ENCODE peak calls at places on chromosome 13, in six cellular contexts. One of them, this sample, is unnamed. For H3K4me1, the result is how much of the 10 kb centered on the place peaks cover.

GRCh38 chr13:48233886-48234488 is 981 bp downstream of the ITM2B start:
- DNase-seq in stomach: no peak
- DNase-seq in OCI-LY7: no peak
- DNase-seq in right cardiac atrium: no peak
- DNase-seq in naive thymus-derived CD4-positive, alpha-beta T cell: no peak
- DNase-seq in cardiac muscle cell: no peak
- DNase-seq in this sample: no peak

GRCh38 chr13:99417821-99418662 is 83.2 kb upstream of the TM9SF2 start:
- DNase-seq in stomach: peak
- DNase-seq in OCI-LY7: no peak
- DNase-seq in right cardiac atrium: no peak
- DNase-seq in naive thymus-derived CD4-positive, alpha-beta T cell: no peak
- DNase-seq in cardiac muscle cell: no peak
- DNase-seq in this sample: no peak

GRCh38 chr13:34867590-34867989 is 74.5 kb upstream of the NBEA start:
- DNase-seq in stomach: no peak
- DNase-seq in OCI-LY7: no peak
- DNase-seq in right cardiac atrium: no peak
- DNase-seq in naive thymus-derived CD4-positive, alpha-beta T cell: no peak
- DNase-seq in cardiac muscle cell: no peak
- DNase-seq in this sample: no peak

GRCh38 chr13:75326173-75327131 is 155.5 kb downstream of the TBC1D4 start:
- DNase-seq in stomach: no peak
- DNase-seq in OCI-LY7: no peak
- DNase-seq in right cardiac atrium: peak
- DNase-seq in naive thymus-derived CD4-positive, alpha-beta T cell: peak
- DNase-seq in cardiac muscle cell: no peak
- DNase-seq in this sample: peak

GRCh38 chr13:104534847-104535246 is 1468.6 kb upstream of the SLC10A2 start:
- DNase-seq in stomach: no peak
- DNase-seq in OCI-LY7: peak
- DNase-seq in right cardiac atrium: no peak
- DNase-seq in naive thymus-derived CD4-positive, alpha-beta T cell: no peak
- DNase-seq in cardiac muscle cell: no peak
- DNase-seq in this sample: no peak

GRCh38 chr13:23699271-23699670 is 129.1 kb downstream of the TNFRSF19 start:
- DNase-seq in stomach: no peak
- DNase-seq in OCI-LY7: no peak
- DNase-seq in right cardiac atrium: no peak
- DNase-seq in naive thymus-derived CD4-positive, alpha-beta T cell: no peak
- DNase-seq in cardiac muscle cell: no peak
- DNase-seq in this sample: no peak

GRCh38 chr13:25095862-25096453 is at the start of gene PABPC3:
- DNase-seq in stomach: no peak
- DNase-seq in OCI-LY7: no peak
- DNase-seq in right cardiac atrium: no peak
- DNase-seq in naive thymus-derived CD4-positive, alpha-beta T cell: no peak
- DNase-seq in cardiac muscle cell: no peak
- DNase-seq in this sample: no peak

GRCh38 chr13:102631198-102631597 is 34.4 kb downstream of the TPP2 start:
- DNase-seq in stomach: no peak
- DNase-seq in OCI-LY7: no peak
- DNase-seq in right cardiac atrium: no peak
- DNase-seq in naive thymus-derived CD4-positive, alpha-beta T cell: no peak
- DNase-seq in cardiac muscle cell: no peak
- DNase-seq in this sample: no peak

GRCh38 chr13:51601601-51602348 is 17.5 kb downstream of the WDFY2 start:
- DNase-seq in stomach: no peak
- DNase-seq in OCI-LY7: no peak
- DNase-seq in right cardiac atrium: no peak
- DNase-seq in naive thymus-derived CD4-positive, alpha-beta T cell: no peak
- DNase-seq in cardiac muscle cell: no peak
- DNase-seq in this sample: no peak

GRCh38 chr13:39224841-39225240 is 186.6 kb downstream of the NHLRC3 start:
- DNase-seq in stomach: no peak
- DNase-seq in OCI-LY7: no peak
- DNase-seq in right cardiac atrium: no peak
- DNase-seq in naive thymus-derived CD4-positive, alpha-beta T cell: no peak
- DNase-seq in cardiac muscle cell: no peak
- DNase-seq in this sample: no peak

GRCh38 chr13:96091164-96091931 is 1.4 kb downstream of the HS6ST3 start:
- DNase-seq in stomach: peak
- DNase-seq in OCI-LY7: no peak
- DNase-seq in right cardiac atrium: peak
- DNase-seq in naive thymus-derived CD4-positive, alpha-beta T cell: no peak
- DNase-seq in cardiac muscle cell: peak
- DNase-seq in this sample: no peak

GRCh38 chr13:41864658-41865057 is 96.3 kb downstream of the VWA8 start:
- DNase-seq in stomach: no peak
- DNase-seq in OCI-LY7: no peak
- DNase-seq in right cardiac atrium: no peak
- DNase-seq in naive thymus-derived CD4-positive, alpha-beta T cell: no peak
- DNase-seq in cardiac muscle cell: no peak
- DNase-seq in this sample: no peak

GRCh38 chr13:31903072-31903815 is 128.3 kb upstream of the FRY start:
- DNase-seq in stomach: no peak
- DNase-seq in OCI-LY7: no peak
- DNase-seq in right cardiac atrium: no peak
- DNase-seq in naive thymus-derived CD4-positive, alpha-beta T cell: no peak
- DNase-seq in cardiac muscle cell: no peak
- DNase-seq in this sample: no peak

GRCh38 chr13:91313581-91313980 is 33.9 kb upstream of the MIR17HG start:
- DNase-seq in stomach: no peak
- DNase-seq in OCI-LY7: no peak
- DNase-seq in right cardiac atrium: no peak
- DNase-seq in naive thymus-derived CD4-positive, alpha-beta T cell: no peak
- DNase-seq in cardiac muscle cell: no peak
- DNase-seq in this sample: no peak

GRCh38 chr13:40617801-40618356 is 48.6 kb downstream of the FOXO1 start:
- DNase-seq in stomach: no peak
- DNase-seq in OCI-LY7: no peak
- DNase-seq in right cardiac atrium: no peak
- DNase-seq in naive thymus-derived CD4-positive, alpha-beta T cell: no peak
- DNase-seq in cardiac muscle cell: no peak
- DNase-seq in this sample: no peak
- H3K4me1 ChIP-seq in stomach: half or more
- H3K4me1 ChIP-seq in OCI-LY7: under half
- H3K4me1 ChIP-seq in right cardiac atrium: under half
- H3K4me1 ChIP-seq in naive thymus-derived CD4-positive, alpha-beta T cell: under half
- H3K4me1 ChIP-seq in cardiac muscle cell: under half
- H3K4me1 ChIP-seq in this sample: half or more

DNA sequence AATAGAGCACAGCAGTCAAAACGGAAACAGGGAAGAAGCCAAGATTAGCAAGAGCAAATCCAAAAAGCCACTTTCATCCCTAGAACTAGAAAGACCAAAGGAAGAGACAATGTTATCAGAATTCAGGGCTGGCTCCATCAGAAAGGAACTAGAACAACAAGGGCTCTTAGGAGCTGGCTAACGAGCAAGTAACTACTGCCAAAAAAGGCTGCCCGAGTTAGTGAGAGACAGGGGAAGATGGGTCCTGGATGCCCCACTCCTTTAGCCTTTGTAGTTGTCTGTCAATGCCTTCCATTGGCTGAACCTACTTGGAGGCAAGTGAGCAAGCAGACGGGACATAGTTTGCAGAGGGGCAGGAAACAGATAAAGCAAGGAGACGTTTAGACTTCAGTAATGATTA is 240.4 kb downstream of the KLF12 start:
- DNase-seq in stomach: no peak
- DNase-seq in OCI-LY7: no peak
- DNase-seq in right cardiac atrium: no peak
- DNase-seq in naive thymus-derived CD4-positive, alpha-beta T cell: no peak
- DNase-seq in cardiac muscle cell: no peak
- DNase-seq in this sample: no peak
- H3K27ac ChIP-seq in stomach: no peak
- H3K27ac ChIP-seq in OCI-LY7: no peak
- H3K27ac ChIP-seq in right cardiac atrium: no peak
- H3K27ac ChIP-seq in naive thymus-derived CD4-positive, alpha-beta T cell: no peak
- H3K27ac ChIP-seq in cardiac muscle cell: no peak
- H3K27ac ChIP-seq in this sample: no peak

GRCh38 chr13:100542546-100543156 is 45.9 kb downstream of the GGACT start:
- DNase-seq in stomach: no peak
- DNase-seq in OCI-LY7: peak
- DNase-seq in right cardiac atrium: no peak
- DNase-seq in naive thymus-derived CD4-positive, alpha-beta T cell: peak
- DNase-seq in cardiac muscle cell: no peak
- DNase-seq in this sample: peak

GRCh38 chr13:100543872-100544602 is 44.6 kb downstream of the GGACT start:
- DNase-seq in stomach: no peak
- DNase-seq in OCI-LY7: no peak
- DNase-seq in right cardiac atrium: peak
- DNase-seq in naive thymus-derived CD4-positive, alpha-beta T cell: no peak
- DNase-seq in cardiac muscle cell: no peak
- DNase-seq in this sample: no peak

GRCh38 chr13:100540621-100541020 is 48.0 kb downstream of the GGACT start:
- DNase-seq in stomach: no peak
- DNase-seq in OCI-LY7: no peak
- DNase-seq in right cardiac atrium: no peak
- DNase-seq in naive thymus-derived CD4-positive, alpha-beta T cell: no peak
- DNase-seq in cardiac muscle cell: no peak
- DNase-seq in this sample: no peak

GRCh38 chr13:100544866-100545683 is 43.5 kb downstream of the GGACT start:
- DNase-seq in stomach: peak
- DNase-seq in OCI-LY7: no peak
- DNase-seq in right cardiac atrium: peak
- DNase-seq in naive thymus-derived CD4-positive, alpha-beta T cell: no peak
- DNase-seq in cardiac muscle cell: no peak
- DNase-seq in this sample: no peak

DNA sequence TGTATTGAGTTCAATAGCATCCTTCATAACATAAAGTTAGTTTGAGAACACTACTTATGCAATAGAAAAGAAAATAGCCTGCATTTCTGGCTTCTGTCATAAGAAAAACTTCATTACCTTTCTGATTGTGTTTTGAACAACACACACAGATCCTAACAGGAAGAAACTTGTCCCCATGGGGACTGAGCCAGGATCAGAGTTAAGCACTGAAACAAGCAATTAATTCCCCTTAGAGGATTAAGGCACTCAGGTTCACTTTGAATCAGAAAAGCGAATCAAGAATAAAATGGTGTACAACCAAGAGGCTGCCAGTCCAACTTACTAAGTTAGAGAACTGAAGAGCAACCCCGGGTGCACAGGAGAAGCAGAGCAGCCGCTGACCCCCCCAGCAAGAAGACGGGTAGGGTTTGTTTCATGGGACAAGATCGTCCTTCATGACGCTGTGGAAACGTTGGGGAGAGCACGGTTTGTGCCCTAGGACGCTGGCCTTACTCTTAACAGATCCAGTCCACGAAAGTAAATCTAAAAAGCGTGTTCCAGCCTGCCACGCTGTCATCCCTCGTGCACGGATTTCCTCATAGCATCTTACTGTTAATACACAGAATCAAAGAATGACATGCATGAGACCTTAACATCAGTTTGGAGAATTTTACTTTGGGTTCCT is 46.6 kb downstream of the GGACT start:
- DNase-seq in stomach: no peak
- DNase-seq in OCI-LY7: no peak
- DNase-seq in right cardiac atrium: no peak
- DNase-seq in naive thymus-derived CD4-positive, alpha-beta T cell: no peak
- DNase-seq in cardiac muscle cell: no peak
- DNase-seq in this sample: no peak
- H3K4me1 ChIP-seq in stomach: under half
- H3K4me1 ChIP-seq in OCI-LY7: under half
- H3K4me1 ChIP-seq in right cardiac atrium: under half
- H3K4me1 ChIP-seq in naive thymus-derived CD4-positive, alpha-beta T cell: under half
- H3K4me1 ChIP-seq in cardiac muscle cell: under half
- H3K4me1 ChIP-seq in this sample: under half

GRCh38 chr13:33353210-33353609 is 67.7 kb upstream of the STARD13 start:
- DNase-seq in stomach: no peak
- DNase-seq in OCI-LY7: peak
- DNase-seq in right cardiac atrium: peak
- DNase-seq in naive thymus-derived CD4-positive, alpha-beta T cell: no peak
- DNase-seq in cardiac muscle cell: no peak
- DNase-seq in this sample: no peak

GRCh38 chr13:33351324-33351723 is 65.8 kb upstream of the STARD13 start:
- DNase-seq in stomach: no peak
- DNase-seq in OCI-LY7: no peak
- DNase-seq in right cardiac atrium: no peak
- DNase-seq in naive thymus-derived CD4-positive, alpha-beta T cell: no peak
- DNase-seq in cardiac muscle cell: no peak
- DNase-seq in this sample: no peak

GRCh38 chr13:33353646-33354045 is 68.1 kb upstream of the STARD13 start:
- DNase-seq in stomach: no peak
- DNase-seq in OCI-LY7: no peak
- DNase-seq in right cardiac atrium: no peak
- DNase-seq in naive thymus-derived CD4-positive, alpha-beta T cell: no peak
- DNase-seq in cardiac muscle cell: no peak
- DNase-seq in this sample: no peak

GRCh38 chr13:33352023-33352422 is 66.5 kb upstream of the STARD13 start:
- DNase-seq in stomach: no peak
- DNase-seq in OCI-LY7: no peak
- DNase-seq in right cardiac atrium: no peak
- DNase-seq in naive thymus-derived CD4-positive, alpha-beta T cell: no peak
- DNase-seq in cardiac muscle cell: no peak
- DNase-seq in this sample: no peak

GRCh38 chr13:33352520-33352919 is 67.0 kb upstream of the STARD13 start:
- DNase-seq in stomach: no peak
- DNase-seq in OCI-LY7: no peak
- DNase-seq in right cardiac atrium: no peak
- DNase-seq in naive thymus-derived CD4-positive, alpha-beta T cell: no peak
- DNase-seq in cardiac muscle cell: no peak
- DNase-seq in this sample: no peak
- H3K27ac ChIP-seq in stomach: no peak
- H3K27ac ChIP-seq in OCI-LY7: no peak
- H3K27ac ChIP-seq in right cardiac atrium: peak
- H3K27ac ChIP-seq in naive thymus-derived CD4-positive, alpha-beta T cell: no peak
- H3K27ac ChIP-seq in cardiac muscle cell: no peak
- H3K27ac ChIP-seq in this sample: no peak

GRCh38 chr13:40599146-40599545 is 67.3 kb downstream of the FOXO1 start:
- DNase-seq in stomach: no peak
- DNase-seq in OCI-LY7: no peak
- DNase-seq in right cardiac atrium: no peak
- DNase-seq in naive thymus-derived CD4-positive, alpha-beta T cell: no peak
- DNase-seq in cardiac muscle cell: no peak
- DNase-seq in this sample: no peak
- H3K4me1 ChIP-seq in stomach: half or more
- H3K4me1 ChIP-seq in OCI-LY7: half or more
- H3K4me1 ChIP-seq in right cardiac atrium: under half
- H3K4me1 ChIP-seq in naive thymus-derived CD4-positive, alpha-beta T cell: under half
- H3K4me1 ChIP-seq in cardiac muscle cell: under half
- H3K4me1 ChIP-seq in this sample: half or more

GRCh38 chr13:19633340-19634128 is at the start of gene MPHOSPH8:
- DNase-seq in stomach: peak
- DNase-seq in OCI-LY7: peak
- DNase-seq in right cardiac atrium: peak
- DNase-seq in naive thymus-derived CD4-positive, alpha-beta T cell: peak
- DNase-seq in cardiac muscle cell: peak
- DNase-seq in this sample: peak

GRCh38 chr13:19634129-19634740 is 776 bp downstream of the MPHOSPH8 start:
- DNase-seq in stomach: peak
- DNase-seq in OCI-LY7: peak
- DNase-seq in right cardiac atrium: peak
- DNase-seq in naive thymus-derived CD4-positive, alpha-beta T cell: no peak
- DNase-seq in cardiac muscle cell: peak
- DNase-seq in this sample: no peak

DNA sequence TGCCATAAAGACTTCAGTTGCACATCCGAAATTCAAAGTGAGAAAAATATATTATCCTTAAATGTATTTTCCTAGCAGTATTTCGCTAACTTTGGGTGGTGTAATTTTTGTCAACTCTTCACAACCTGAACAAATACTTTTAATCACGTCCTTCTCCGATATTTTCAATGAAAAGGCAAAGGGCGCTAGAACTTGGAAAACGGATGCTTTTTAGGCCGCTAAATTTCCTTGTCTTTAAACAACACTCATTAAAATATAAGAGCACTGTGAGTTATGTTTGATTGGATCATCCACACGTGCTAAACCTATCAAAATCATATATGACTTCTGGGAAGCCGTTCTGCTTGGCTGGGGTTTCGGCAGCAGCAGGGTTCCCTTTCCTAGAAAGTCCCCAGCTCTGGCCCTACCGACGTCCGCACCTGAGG is 532 bp upstream of the MPHOSPH8 start:
- DNase-seq in stomach: no peak
- DNase-seq in OCI-LY7: no peak
- DNase-seq in right cardiac atrium: no peak
- DNase-seq in naive thymus-derived CD4-positive, alpha-beta T cell: no peak
- DNase-seq in cardiac muscle cell: no peak
- DNase-seq in this sample: no peak
- H3K27ac ChIP-seq in stomach: peak
- H3K27ac ChIP-seq in OCI-LY7: no peak
- H3K27ac ChIP-seq in right cardiac atrium: peak
- H3K27ac ChIP-seq in naive thymus-derived CD4-positive, alpha-beta T cell: peak
- H3K27ac ChIP-seq in cardiac muscle cell: peak
- H3K27ac ChIP-seq in this sample: peak